ENCODE peak calls at places on chromosomes 7 and 10, in five cellular contexts. One of them, this sample, is unnamed.

GRCh38 chr10:79372871-79373270 is 25.6 kb downstream of the PPIF start:
- DNase-seq in body of pancreas: no peak
- DNase-seq in adrenal gland: no peak
- DNase-seq in spleen: no peak
- DNase-seq in heart left ventricle: no peak
- DNase-seq in this sample: peak; percentile 7

GRCh38 chr10:22475527-22475856 is 130.2 kb downstream of the SPAG6 start:
- DNase-seq in heart left ventricle: no peak
- DNase-seq in adrenal gland: no peak
- DNase-seq in spleen: no peak
- DNase-seq in body of pancreas: no peak
- DNase-seq in this sample: no peak

GRCh38 chr10:61973169-61973568 is 71.7 kb downstream of the ARID5B start:
- DNase-seq in heart left ventricle: no peak
- DNase-seq in body of pancreas: no peak
- DNase-seq in adrenal gland: no peak
- DNase-seq in spleen: no peak
- DNase-seq in this sample: no peak

GRCh38 chr10:75532253-75532924 is 101.0 kb downstream of the LRMDA start:
- DNase-seq in adrenal gland: no peak
- DNase-seq in spleen: no peak
- DNase-seq in body of pancreas: no peak
- DNase-seq in heart left ventricle: no peak
- DNase-seq in this sample: no peak

GRCh38 chr7:26853788-26854393 is 10.5 kb downstream of the SKAP2 start:
- DNase-seq in heart left ventricle: no peak
- DNase-seq in adrenal gland: no peak
- DNase-seq in body of pancreas: no peak
- DNase-seq in spleen: no peak
- DNase-seq in this sample: no peak

GRCh38 chr10:122062831-122063674 is 74.1 kb downstream of the TACC2 start:
- DNase-seq in body of pancreas: peak; percentile 85
- DNase-seq in spleen: peak; percentile 56
- DNase-seq in adrenal gland: peak; percentile 93
- DNase-seq in heart left ventricle: peak; percentile 83
- DNase-seq in this sample: peak; percentile 88

GRCh38 chr10:113128450-113129105 is 178.5 kb downstream of the TCF7L2 start:
- DNase-seq in heart left ventricle: no peak
- DNase-seq in spleen: no peak
- DNase-seq in adrenal gland: no peak
- DNase-seq in body of pancreas: no peak
- DNase-seq in this sample: no peak

GRCh38 chr7:36037121-36037662 is 115.9 kb upstream of the EEPD1 start:
- DNase-seq in adrenal gland: peak; percentile 90
- DNase-seq in body of pancreas: peak; percentile 81
- DNase-seq in heart left ventricle: peak; percentile 69
- DNase-seq in spleen: no peak
- DNase-seq in this sample: peak; percentile 31

GRCh38 chr7:27955596-27955995 is 215.6 kb downstream of the TAX1BP1 start:
- DNase-seq in body of pancreas: no peak
- DNase-seq in spleen: no peak
- DNase-seq in heart left ventricle: no peak
- DNase-seq in adrenal gland: no peak
- DNase-seq in this sample: no peak

GRCh38 chr7:80440908-80441307 is 71.0 kb downstream of the GNAT3 start:
- DNase-seq in heart left ventricle: no peak
- DNase-seq in spleen: no peak
- DNase-seq in adrenal gland: no peak
- DNase-seq in body of pancreas: no peak
- DNase-seq in this sample: no peak

GRCh38 chr10:31011660-31012022 is 20.0 kb downstream of the ZNF438 start:
- DNase-seq in spleen: no peak
- DNase-seq in adrenal gland: no peak
- DNase-seq in body of pancreas: no peak
- DNase-seq in heart left ventricle: no peak
- DNase-seq in this sample: no peak

GRCh38 chr7:55441668-55442305 is 76.7 kb downstream of the LANCL2 start:
- DNase-seq in body of pancreas: no peak
- DNase-seq in adrenal gland: no peak
- DNase-seq in heart left ventricle: no peak
- DNase-seq in spleen: no peak
- DNase-seq in this sample: no peak

GRCh38 chr10:61642692-61643091 is 20.0 kb upstream of the CABCOCO1 start:
- DNase-seq in spleen: no peak
- DNase-seq in heart left ventricle: no peak
- DNase-seq in body of pancreas: no peak
- DNase-seq in adrenal gland: no peak
- DNase-seq in this sample: no peak

GRCh38 chr10:121131014-121131413 is 279.9 kb downstream of the WDR11 start:
- DNase-seq in adrenal gland: no peak
- DNase-seq in heart left ventricle: no peak
- DNase-seq in spleen: no peak
- DNase-seq in body of pancreas: no peak
- DNase-seq in this sample: no peak

GRCh38 chr10:27720529-27720928 is 25.1 kb downstream of the MKX start:
- DNase-seq in body of pancreas: no peak
- DNase-seq in heart left ventricle: no peak
- DNase-seq in spleen: no peak
- DNase-seq in adrenal gland: no peak
- DNase-seq in this sample: no peak

GRCh38 chr10:114304566-114305421 is 65.7 kb downstream of the VWA2 start:
- DNase-seq in spleen: peak; percentile 91
- DNase-seq in heart left ventricle: no peak
- DNase-seq in adrenal gland: peak; percentile 56
- DNase-seq in body of pancreas: peak; percentile 58
- DNase-seq in this sample: peak; percentile 30

GRCh38 chr7:23469150-23469960 is 936 bp downstream of the IGF2BP3 start:
- DNase-seq in body of pancreas: no peak
- DNase-seq in spleen: peak; percentile 81
- DNase-seq in heart left ventricle: no peak
- DNase-seq in adrenal gland: no peak
- DNase-seq in this sample: no peak

GRCh38 chr10:108597031-108597430 is 1326.3 kb downstream of the XPNPEP1 start:
- DNase-seq in adrenal gland: no peak
- DNase-seq in body of pancreas: no peak
- DNase-seq in heart left ventricle: no peak
- DNase-seq in spleen: no peak
- DNase-seq in this sample: no peak

GRCh38 chr7:84985073-84985784 is 201.6 kb downstream of the SEMA3D start:
- DNase-seq in body of pancreas: no peak
- DNase-seq in heart left ventricle: no peak
- DNase-seq in adrenal gland: no peak
- DNase-seq in spleen: no peak
- DNase-seq in this sample: no peak

GRCh38 chr10:58210160-58210559 is 57.5 kb downstream of the IPMK start:
- DNase-seq in adrenal gland: no peak
- DNase-seq in spleen: no peak
- DNase-seq in heart left ventricle: no peak
- DNase-seq in body of pancreas: no peak
- DNase-seq in this sample: no peak

GRCh38 chr10:72935358-72935757 is 19.2 kb downstream of the PLA2G12B start:
- DNase-seq in spleen: no peak
- DNase-seq in adrenal gland: no peak
- DNase-seq in heart left ventricle: no peak
- DNase-seq in body of pancreas: no peak
- DNase-seq in this sample: no peak

GRCh38 chr7:81960026-81960425 is 190.2 kb upstream of the HGF start:
- DNase-seq in heart left ventricle: no peak
- DNase-seq in body of pancreas: no peak
- DNase-seq in spleen: no peak
- DNase-seq in adrenal gland: no peak
- DNase-seq in this sample: no peak

GRCh38 chr10:80515511-80515910 is 22.2 kb upstream of the SH2D4B start:
- DNase-seq in heart left ventricle: no peak
- DNase-seq in body of pancreas: no peak
- DNase-seq in spleen: peak; percentile 65
- DNase-seq in adrenal gland: peak; percentile 33
- DNase-seq in this sample: no peak

GRCh38 chr10:80517416-80518142 is 20.1 kb upstream of the SH2D4B start:
- DNase-seq in spleen: peak; percentile 71
- DNase-seq in body of pancreas: no peak
- DNase-seq in heart left ventricle: no peak
- DNase-seq in adrenal gland: peak; percentile 54
- DNase-seq in this sample: no peak

GRCh38 chr10:80518143-80518806 is 19.4 kb upstream of the SH2D4B start:
- DNase-seq in adrenal gland: no peak
- DNase-seq in spleen: peak; percentile 77
- DNase-seq in heart left ventricle: no peak
- DNase-seq in body of pancreas: no peak
- DNase-seq in this sample: no peak

GRCh38 chr10:80515941-80516340 is 21.8 kb upstream of the SH2D4B start:
- DNase-seq in adrenal gland: peak; percentile 44
- DNase-seq in body of pancreas: no peak
- DNase-seq in heart left ventricle: no peak
- DNase-seq in spleen: peak; percentile 60
- DNase-seq in this sample: no peak

GRCh38 chr10:80516506-80517075 is 21.1 kb upstream of the SH2D4B start:
- DNase-seq in spleen: peak; percentile 61
- DNase-seq in adrenal gland: peak; percentile 45
- DNase-seq in body of pancreas: no peak
- DNase-seq in heart left ventricle: no peak
- DNase-seq in this sample: no peak
- H3K4me1 ChIP-seq in spleen: peaks cover 20% of the 10 kb centered on the region
- H3K4me1 ChIP-seq in adrenal gland: peaks cover 24% of the 10 kb centered on the region
- H3K4me1 ChIP-seq in body of pancreas: no peaks in the 10 kb centered on the region
- H3K4me1 ChIP-seq in heart left ventricle: peaks cover 20% of the 10 kb centered on the region
- H3K4me1 ChIP-seq in this sample: no peaks in the 10 kb centered on the region

GRCh38 chr7:87057210-87057609 is 2.2 kb downstream of the ELAPOR2 start:
- DNase-seq in spleen: no peak
- DNase-seq in heart left ventricle: no peak
- DNase-seq in adrenal gland: no peak
- DNase-seq in body of pancreas: no peak
- DNase-seq in this sample: no peak

GRCh38 chr7:87058739-87059524 is 522 bp downstream of the ELAPOR2 start:
- DNase-seq in spleen: no peak
- DNase-seq in adrenal gland: no peak
- DNase-seq in body of pancreas: peak; percentile 28
- DNase-seq in heart left ventricle: peak; percentile 19
- DNase-seq in this sample: peak; percentile 15

GRCh38 chr7:87060288-87060537 is 759 bp upstream of the ELAPOR2 start:
- DNase-seq in heart left ventricle: no peak
- DNase-seq in adrenal gland: no peak
- DNase-seq in spleen: no peak
- DNase-seq in body of pancreas: no peak
- DNase-seq in this sample: no peak

GRCh38 chr7:87056346-87056745 is 3.1 kb downstream of the ELAPOR2 start:
- DNase-seq in adrenal gland: no peak
- DNase-seq in heart left ventricle: no peak
- DNase-seq in spleen: no peak
- DNase-seq in body of pancreas: no peak
- DNase-seq in this sample: no peak

DNA sequence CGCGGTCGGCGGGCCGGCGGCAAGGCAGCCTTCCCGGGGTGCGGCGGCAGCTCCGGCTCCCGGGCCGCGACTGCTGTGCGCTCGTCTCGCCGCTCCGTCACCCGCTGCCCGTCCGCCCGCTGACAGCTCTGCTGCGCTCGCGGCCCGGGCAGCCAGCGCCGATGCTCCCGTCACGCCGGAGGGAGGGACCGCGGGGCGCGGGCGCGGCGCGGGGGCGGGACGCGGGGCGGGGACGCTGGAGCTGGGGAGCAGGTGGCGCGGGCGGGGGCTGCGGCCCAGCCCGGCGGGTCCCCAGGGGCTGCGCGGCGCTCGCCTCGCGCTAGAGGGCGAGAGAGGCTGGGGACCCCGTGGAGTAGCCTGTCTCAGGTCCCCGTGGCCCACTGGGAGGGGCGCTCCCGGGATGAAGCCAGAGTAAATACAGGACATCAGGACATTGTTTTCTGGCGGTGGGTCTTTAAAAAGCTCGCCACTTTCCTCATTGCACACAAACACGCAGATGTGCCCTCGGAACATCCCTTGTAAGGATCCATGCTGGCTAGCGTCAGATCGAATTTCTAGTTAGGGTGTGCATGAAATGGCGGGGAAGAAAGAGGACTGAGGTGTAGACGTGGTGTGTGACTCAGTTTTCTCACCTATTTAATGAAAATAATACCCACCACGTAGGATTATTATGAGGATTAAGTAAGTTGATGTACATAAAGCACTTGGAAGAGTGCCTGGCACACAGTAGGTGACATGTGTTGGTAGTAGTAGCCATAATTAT is at the start of gene ELAPOR2:
- DNase-seq in body of pancreas: peak; percentile 71
- DNase-seq in heart left ventricle: peak; percentile 83
- DNase-seq in spleen: peak; percentile 94
- DNase-seq in adrenal gland: peak; percentile 81
- DNase-seq in this sample: peak; percentile 73
- TF ChIP-seq POLR2A in body of pancreas: peak; percentile 14
- TF ChIP-seq POLR2A in heart left ventricle: no peak
- TF ChIP-seq POLR2A in spleen: no peak
- TF ChIP-seq POLR2A in adrenal gland: peak; percentile 73
- TF ChIP-seq POLR2A in this sample: no peak

DNA sequence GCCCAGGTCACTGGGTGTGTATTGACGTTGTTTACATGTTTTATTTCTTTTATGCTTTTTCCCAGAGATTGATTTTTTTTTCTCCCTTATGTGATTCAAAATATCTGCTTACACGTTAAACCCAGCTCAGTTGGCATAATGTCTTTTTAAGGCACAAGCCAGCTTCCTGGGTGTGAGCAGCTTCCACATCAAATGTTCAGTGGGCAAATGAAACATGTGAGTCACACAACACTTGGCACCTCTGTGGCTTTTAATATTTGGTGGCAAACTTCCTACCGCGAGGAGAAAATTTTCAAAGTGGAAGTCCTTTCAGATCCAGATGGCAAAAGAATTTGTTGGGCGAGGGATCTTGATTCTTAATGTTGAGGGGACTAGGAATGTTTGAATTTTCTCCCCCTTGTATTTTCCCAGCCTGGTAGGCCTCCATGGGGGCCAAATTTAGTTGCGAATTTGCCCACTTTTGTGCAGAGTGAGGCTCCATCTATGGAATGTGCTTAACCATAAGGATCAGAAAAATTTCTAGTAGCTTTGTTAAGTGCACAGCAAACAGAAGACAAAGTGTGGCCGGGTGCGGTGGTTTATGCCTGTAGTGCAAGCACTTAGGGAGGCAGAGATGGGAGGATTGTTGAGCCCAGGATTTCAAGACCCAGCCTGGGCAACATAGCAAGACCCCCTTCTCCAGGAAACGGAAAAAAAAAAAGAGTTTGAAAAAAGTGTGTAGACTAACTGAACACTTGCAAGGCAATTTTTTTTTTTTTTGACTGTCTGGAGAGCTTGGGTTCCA is 30.9 kb downstream of the CUX1 start:
- DNase-seq in spleen: no peak
- DNase-seq in heart left ventricle: no peak
- DNase-seq in body of pancreas: no peak
- DNase-seq in adrenal gland: no peak
- DNase-seq in this sample: no peak
- H3K27ac ChIP-seq in spleen: no peak overlapping the region
- H3K27ac ChIP-seq in heart left ventricle: no peak overlapping the region
- H3K27ac ChIP-seq in body of pancreas: no peak overlapping the region
- H3K27ac ChIP-seq in adrenal gland: no peak overlapping the region
- H3K27ac ChIP-seq in this sample: no peak overlapping the region

DNA sequence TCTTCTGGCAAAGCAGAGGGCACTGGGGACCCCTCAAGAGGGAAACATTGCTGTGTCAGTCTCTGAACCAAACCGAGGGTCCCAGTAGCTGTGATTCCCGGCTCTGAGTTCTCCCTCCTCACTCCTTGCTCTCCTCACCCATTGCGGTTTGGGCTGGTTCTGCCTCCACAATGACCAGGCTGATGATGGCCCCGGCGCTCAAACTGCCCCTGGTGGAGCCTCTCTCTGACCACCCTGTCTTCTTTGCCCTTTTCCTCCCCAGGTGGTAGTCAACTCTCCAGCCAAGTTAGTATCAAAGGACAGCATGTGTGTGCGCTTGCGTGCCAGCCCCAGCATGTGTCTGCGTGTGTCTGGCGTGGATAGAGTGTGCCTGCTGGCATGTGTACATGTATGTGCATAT is 17.1 kb downstream of the LDB3 start:
- DNase-seq in heart left ventricle: no peak
- DNase-seq in body of pancreas: no peak
- DNase-seq in adrenal gland: no peak
- DNase-seq in spleen: no peak
- DNase-seq in this sample: no peak
- H3K4me1 ChIP-seq in heart left ventricle: peaks cover 45% of the 10 kb centered on the region
- H3K4me1 ChIP-seq in body of pancreas: peaks cover 7% of the 10 kb centered on the region
- H3K4me1 ChIP-seq in adrenal gland: peaks cover 6% of the 10 kb centered on the region
- H3K4me1 ChIP-seq in spleen: peaks cover 8% of the 10 kb centered on the region
- H3K4me1 ChIP-seq in this sample: peaks cover 16% of the 10 kb centered on the region